ENCODE peak calls at places on chromosomes 16 and 17, in seven cellular contexts. U is spleen, L is heart left ventricle, Y is GM23338, G is astrocyte of the cerebellum, O is fibroblast of mammary gland, E is HCT116. Q is an unnamed sample.

GRCh38 chr16:89037261-89038152 is 56.1 kb upstream of the ACSF3 start:
- DNase-seq in U (peak), L (peak), Y (peak), G (peak), O (peak), E (no peak), Q (peak)

GRCh38 chr17:13256545-13256944 is 238.7 kb upstream of the ELAC2 start:
- DNase-seq in U (no peak), L (no peak), Y (peak), G (no peak), O (no peak), E (no peak), Q (no peak)

GRCh38 chr16:55257971-55258613 is 65.9 kb upstream of the IRX6 start:
- DNase-seq in U (peak), L (peak), Y (peak), G (peak), O (peak), E (peak), Q (peak)

GRCh38 chr17:41060052-41060604 is at the start of gene KRTAP2-3:
- DNase-seq in U (no peak), L (no peak), Y (no peak), G (peak), O (peak), E (peak), Q (no peak)

GRCh38 chr17:40551874-40552768 is 13.2 kb downstream of the CCR7 start:
- DNase-seq in U (peak), L (no peak), Y (no peak), G (peak), O (peak), E (no peak), Q (peak)

GRCh38 chr17:58399974-58400373 is 17.4 kb downstream of the RNF43 start:
- DNase-seq in U (no peak), L (no peak), Y (no peak), G (no peak), O (no peak), E (no peak), Q (no peak)

GRCh38 chr17:82658796-82659452 is 10.7 kb upstream of the WDR45B start:
- DNase-seq in U (no peak), L (no peak), Y (no peak), G (no peak), O (no peak), E (no peak), Q (no peak)

GRCh38 chr16:3142770-3143169 is 7.9 kb downstream of the ZNF213 start:
- DNase-seq in U (no peak), L (peak), Y (no peak), G (no peak), O (no peak), E (no peak), Q (no peak)

GRCh38 chr16:3127745-3128144 is 7.1 kb upstream of the ZNF213 start:
- DNase-seq in U (no peak), L (no peak), Y (peak), G (no peak), O (no peak), E (no peak), Q (no peak)

GRCh38 chr16:11877374-11877773 is 26.0 kb upstream of the RSL1D1 start:
- DNase-seq in U (no peak), L (no peak), Y (no peak), G (no peak), O (peak), E (no peak), Q (no peak)

GRCh38 chr17:40551091-40551873 is 14.0 kb downstream of the CCR7 start:
- DNase-seq in U (peak), L (no peak), Y (no peak), G (peak), O (peak), E (no peak), Q (no peak)

GRCh38 chr17:50956409-50956749 is 90.2 kb upstream of the TOB1 start:
- DNase-seq in U (no peak), L (no peak), Y (no peak), G (no peak), O (no peak), E (no peak), Q (no peak)

GRCh38 chr16:64933890-64934289 is 188.0 kb downstream of the CDH11 start:
- DNase-seq in U (no peak), L (no peak), Y (no peak), G (no peak), O (peak), E (no peak), Q (no peak)

GRCh38 chr16:64969221-64969620 is 152.6 kb downstream of the CDH11 start:
- DNase-seq in U (no peak), L (no peak), Y (no peak), G (no peak), O (peak), E (no peak), Q (no peak)

GRCh38 chr17:79950306-79950705 is 85.4 kb downstream of the TBC1D16 start:
- DNase-seq in U (no peak), L (no peak), Y (peak), G (no peak), O (no peak), E (no peak), Q (no peak)

GRCh38 chr17:61694095-61694494 is 103.1 kb upstream of the NACA2 start:
- DNase-seq in U (no peak), L (no peak), Y (no peak), G (no peak), O (no peak), E (no peak), Q (no peak)

GRCh38 chr16:75160386-75160785 is 12.1 kb downstream of the ZFP1 start:
- DNase-seq in U (no peak), L (no peak), Y (no peak), G (no peak), O (no peak), E (no peak), Q (no peak)

GRCh38 chr17:28744104-28744801 is 442 bp downstream of the TRAF4 start:
- DNase-seq in U (peak), L (no peak), Y (peak), G (no peak), O (peak), E (no peak), Q (peak)

DNA sequence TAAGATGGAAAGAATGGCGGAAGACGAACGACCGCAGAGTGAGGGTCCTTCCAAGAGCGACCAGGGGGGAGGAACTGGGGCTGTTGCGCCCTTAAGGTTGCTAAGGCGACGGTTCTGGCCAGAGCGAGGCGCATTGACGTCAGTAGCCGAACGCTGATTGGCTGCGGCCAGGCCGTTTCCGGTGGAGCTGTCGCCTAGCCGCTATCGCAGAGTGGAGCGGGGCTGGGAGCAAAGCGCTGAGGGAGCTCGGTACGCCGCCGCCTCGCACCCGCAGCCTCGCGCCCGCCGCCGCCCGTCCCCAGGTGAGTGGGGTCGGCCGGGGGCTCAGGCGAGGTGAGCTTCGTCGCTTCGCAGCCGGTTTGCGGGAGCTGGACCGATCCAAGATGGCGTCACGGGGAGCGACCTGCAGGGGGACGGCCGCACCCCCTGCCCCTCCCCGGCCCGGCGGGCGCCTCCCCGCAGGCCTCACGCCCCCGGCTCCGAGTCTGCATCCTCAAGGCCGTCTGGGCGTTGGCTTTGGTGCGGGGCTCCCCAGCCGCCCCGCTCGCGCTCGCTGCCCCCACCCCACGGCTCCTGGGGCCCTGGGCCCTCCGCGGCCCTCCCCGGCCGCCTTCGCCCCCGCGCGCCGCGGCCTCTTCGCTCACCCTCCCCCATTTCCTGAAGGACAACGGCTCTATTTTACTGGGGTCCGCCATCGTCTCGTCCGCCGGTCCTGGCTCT is at the start of gene PRKAR1A:
- DNase-seq in U (peak), L (peak), Y (peak), G (peak), O (peak), E (peak), Q (peak)
- TF ChIP-seq CTCF in U (peak), L (no peak), Y (no peak), G (no peak), O (no peak), E (no peak), Q (peak)

GRCh38 chr17:4417129-4417667 is 16.5 kb upstream of the SPNS3 start:
- DNase-seq in U (no peak), L (no peak), Y (no peak), G (no peak), O (no peak), E (no peak), Q (no peak)

GRCh38 chr17:4426499-4427208 is 7.1 kb upstream of the SPNS3 start:
- DNase-seq in U (no peak), L (peak), Y (no peak), G (no peak), O (no peak), E (no peak), Q (no peak)

GRCh38 chr17:4420692-4421131 is 13.0 kb upstream of the SPNS3 start:
- DNase-seq in U (no peak), L (no peak), Y (peak), G (peak), O (peak), E (peak), Q (peak)
- H3K4me3 ChIP-seq in U (no peak), L (no peak), Y (no peak), G (no peak), O (no peak), E (no peak), Q (no peak)

GRCh38 chr17:7295230-7296180 is 1.1 kb upstream of the YBX2 start:
- DNase-seq in U (no peak), L (no peak), Y (peak), G (no peak), O (no peak), E (no peak), Q (no peak)
- TF ChIP-seq CTCF in U (no peak), L (no peak), Y (peak), G (no peak), O (no peak), E (no peak), Q (no peak)

DNA sequence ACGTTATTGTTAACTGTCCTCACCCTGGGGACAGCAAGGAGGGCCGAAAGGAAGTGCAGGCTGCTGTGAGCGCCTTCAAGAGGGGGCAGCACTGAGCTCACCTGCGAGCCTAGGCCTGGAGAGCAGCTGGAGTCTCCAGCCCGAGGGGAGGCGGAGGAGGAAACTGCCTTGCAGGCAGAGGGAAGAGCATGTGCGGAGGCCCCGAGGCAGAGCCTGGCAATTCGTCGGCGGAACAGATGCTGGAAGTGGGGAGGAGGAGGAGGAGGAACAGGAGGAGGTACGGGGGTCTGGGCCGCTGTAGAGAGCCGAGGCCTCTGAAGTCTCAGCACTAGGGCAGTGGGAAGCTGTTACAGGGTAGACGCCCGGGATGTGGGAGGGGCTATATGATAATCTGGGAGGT is 49.6 kb upstream of the PLCG2 start:
- DNase-seq in U (no peak), L (no peak), Y (peak), G (no peak), O (no peak), E (peak), Q (no peak)
- H3K4me3 ChIP-seq in U (no peak), L (no peak), Y (peak), G (no peak), O (no peak), E (no peak), Q (no peak)

GRCh38 chr16:15810411-15810810 is 46.4 kb downstream of the MYH11 start:
- DNase-seq in U (peak), L (no peak), Y (no peak), G (no peak), O (no peak), E (no peak), Q (no peak)

GRCh38 chr16:15811416-15811777 is 45.4 kb downstream of the MYH11 start:
- DNase-seq in U (peak), L (no peak), Y (no peak), G (no peak), O (no peak), E (no peak), Q (no peak)

GRCh38 chr16:15808071-15808470 is 48.8 kb downstream of the MYH11 start:
- DNase-seq in U (peak), L (no peak), Y (no peak), G (no peak), O (no peak), E (no peak), Q (no peak)

GRCh38 chr16:15810949-15811348 is 45.9 kb downstream of the MYH11 start:
- DNase-seq in U (no peak), L (no peak), Y (no peak), G (no peak), O (no peak), E (no peak), Q (no peak)

GRCh38 chr16:15811778-15812750 is 44.8 kb downstream of the MYH11 start:
- DNase-seq in U (peak), L (no peak), Y (peak), G (no peak), O (peak), E (no peak), Q (no peak)
- TF ChIP-seq CTCF in U (no peak), L (no peak), Y (no peak), G (no peak), O (no peak), E (no peak), Q (no peak)

DNA sequence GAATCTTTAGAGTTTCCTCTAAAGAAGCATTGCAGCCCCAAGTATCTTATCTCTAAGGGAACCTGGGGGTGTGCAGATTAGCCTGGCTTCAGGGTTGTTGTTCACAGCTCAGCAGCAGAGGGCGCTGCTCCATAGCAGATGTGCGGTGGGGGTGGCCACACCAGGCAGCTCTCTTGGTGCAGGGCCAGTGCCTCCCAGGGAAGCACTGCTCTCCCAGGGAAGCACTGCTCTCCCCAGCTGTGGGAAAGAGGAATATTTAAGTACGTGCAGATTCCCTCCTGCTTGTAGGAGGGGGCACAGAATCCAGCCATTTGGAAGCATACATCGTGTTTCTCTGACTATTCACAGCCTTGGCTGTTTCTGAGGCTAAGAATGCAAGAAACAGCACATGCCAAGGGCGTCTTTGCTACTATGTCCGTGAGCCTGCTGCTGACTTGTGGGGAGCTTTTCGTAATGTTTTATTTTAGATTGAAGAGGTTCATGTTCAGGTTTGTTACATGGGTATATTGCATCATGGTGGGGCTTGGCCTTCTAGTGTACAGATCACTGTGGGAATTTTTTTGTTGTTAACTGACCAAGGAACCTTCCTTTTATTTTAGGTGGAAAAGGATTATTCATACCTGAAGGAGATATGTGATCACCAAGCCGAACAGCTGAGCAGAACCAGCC is 217.8 kb downstream of the SPECC1 start:
- DNase-seq in U (peak), L (peak), Y (peak), G (peak), O (peak), E (peak), Q (peak)
- H3K4me3 ChIP-seq in U (no peak), L (no peak), Y (no peak), G (no peak), O (no peak), E (no peak), Q (no peak)

DNA sequence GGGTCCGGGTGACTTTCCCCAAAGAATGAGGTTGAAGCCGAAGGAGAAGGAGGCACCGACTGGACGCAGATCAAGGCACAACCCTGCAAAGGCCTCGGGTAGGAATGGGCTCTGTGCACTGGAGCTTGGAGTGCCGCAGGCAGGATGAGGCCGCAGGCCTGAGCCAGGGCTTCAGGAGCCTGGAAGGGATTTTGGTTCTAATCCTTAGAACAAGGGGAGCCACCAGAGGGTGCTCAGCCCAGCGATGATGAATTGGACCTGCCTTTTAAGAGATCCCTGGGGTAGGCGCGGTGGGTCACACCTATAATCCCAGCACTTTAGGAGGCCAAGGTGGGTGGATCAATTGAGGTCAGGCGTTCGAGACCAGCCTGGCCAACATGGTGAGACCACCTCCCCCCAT is 8.1 kb downstream of the CIBAR2 start:
- DNase-seq in U (no peak), L (no peak), Y (peak), G (no peak), O (no peak), E (no peak), Q (no peak)
- TF ChIP-seq CTCF in U (no peak), L (no peak), Y (peak), G (no peak), O (no peak), E (no peak), Q (no peak)

GRCh38 chr17:31318298-31319190 is 2.9 kb downstream of the EVI2A start:
- DNase-seq in U (peak), L (no peak), Y (peak), G (peak), O (peak), E (no peak), Q (peak)
- H3K4me3 ChIP-seq in U (peak), L (peak), Y (no peak), G (peak), O (peak), E (no peak), Q (peak)

Q was measured in GM12865.